ENCODE peak calls at places on chromosomes 12 and 14, in four cellular contexts. T, J, G and N are unnamed samples.

GRCh38 chr14:26794731-26795130 is 196.9 kb upstream of the NOVA1 start:
- DNase-seq in T (no peak), J (no peak), G (no peak), N (no peak)

GRCh38 chr12:1518763-1519516 is 75.4 kb downstream of the FBXL14 start:
- DNase-seq in T (peak), J (no peak), G (no peak), N (no peak)

GRCh38 chr12:96400631-96401060 is 407 bp upstream of the CDK17 start:
- DNase-seq in T (no peak), J (no peak), G (peak), N (peak)

GRCh38 chr14:95770777-95771176 is 56.9 kb upstream of the TCL1A start:
- DNase-seq in T (no peak), J (no peak), G (no peak), N (no peak)

GRCh38 chr12:89565002-89565401 is 39.2 kb upstream of the POC1B start:
- DNase-seq in T (no peak), J (no peak), G (no peak), N (no peak)

GRCh38 chr12:29168000-29168399 is 18.9 kb downstream of the FAR2 start:
- DNase-seq in T (no peak), J (no peak), G (no peak), N (no peak)

GRCh38 chr14:73369433-73369832 is 88.9 kb downstream of the NUMB start:
- DNase-seq in T (no peak), J (no peak), G (no peak), N (no peak)

GRCh38 chr14:58977366-58977765 is 211.1 kb upstream of the DAAM1 start:
- DNase-seq in T (no peak), J (no peak), G (no peak), N (no peak)

GRCh38 chr14:100530270-100531072 is 56.7 kb downstream of the BEGAIN start:
- DNase-seq in T (no peak), J (no peak), G (no peak), N (no peak)

GRCh38 chr14:97329701-97330100 is 532.5 kb downstream of the VRK1 start:
- DNase-seq in T (no peak), J (no peak), G (no peak), N (no peak)

GRCh38 chr12:10052111-10052913 is 21.8 kb downstream of the CLEC9A start:
- DNase-seq in T (no peak), J (no peak), G (peak), N (no peak)

GRCh38 chr12:108253540-108253939 is 85.6 kb downstream of the CMKLR1 start:
- DNase-seq in T (no peak), J (no peak), G (no peak), N (no peak)

GRCh38 chr14:63951025-63951424 is 98.2 kb downstream of the SYNE2 start:
- DNase-seq in T (no peak), J (no peak), G (no peak), N (no peak)

GRCh38 chr12:122406701-122407154 is 15.7 kb downstream of the CLIP1 start:
- DNase-seq in T (no peak), J (no peak), G (no peak), N (no peak)

GRCh38 chr12:124916370-124917134 is 2.1 kb upstream of the UBC start:
- DNase-seq in T (no peak), J (no peak), G (no peak), N (no peak)

GRCh38 chr12:11876301-11876700 is 194.4 kb upstream of the BCL2L14 start:
- DNase-seq in T (no peak), J (no peak), G (no peak), N (no peak)

GRCh38 chr12:104457746-104458644 is 1.2 kb downstream of the CHST11 start:
- DNase-seq in T (peak), J (peak), G (no peak), N (no peak)

GRCh38 chr12:89450922-89451321 is 73.7 kb downstream of the GALNT4 start:
- DNase-seq in T (no peak), J (no peak), G (no peak), N (no peak)

GRCh38 chr12:68490476-68490875 is 120.2 kb upstream of the RAP1B start:
- DNase-seq in T (no peak), J (no peak), G (no peak), N (no peak)

GRCh38 chr12:101018540-101018939 is 191.5 kb downstream of the SLC5A8 start:
- DNase-seq in T (no peak), J (no peak), G (no peak), N (no peak)

GRCh38 chr14:104367811-104368750 is 211.5 kb upstream of the C14orf180 start:
- DNase-seq in T (no peak), J (no peak), G (no peak), N (no peak)

GRCh38 chr12:101857043-101857558 is 20.3 kb upstream of the DRAM1 start:
- DNase-seq in T (no peak), J (no peak), G (no peak), N (peak)

DNA sequence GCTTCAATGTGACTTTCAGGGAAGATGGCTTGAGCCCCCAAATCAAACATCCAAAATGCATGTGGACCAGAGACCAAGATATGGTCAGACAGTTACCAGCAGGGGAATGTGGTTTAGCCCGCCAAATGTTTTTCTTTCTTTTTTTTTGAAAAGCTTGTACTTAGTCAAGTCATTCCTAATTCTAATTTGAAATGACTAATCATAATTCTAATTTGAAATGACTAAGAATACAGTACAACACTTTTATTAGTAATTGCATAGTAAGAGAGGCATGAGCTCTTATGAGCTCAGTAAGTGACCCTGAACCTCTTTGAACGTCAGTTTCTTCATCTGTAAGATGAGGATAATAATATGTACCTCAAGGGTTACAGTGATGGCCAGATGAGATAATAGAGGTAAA is 72.4 kb downstream of the HECTD4 start:
- DNase-seq in T (no peak), J (no peak), G (no peak), N (no peak)
- TF ChIP-seq SPI1 in T (no peak), J (no peak), G (no peak), N (no peak)

GRCh38 chr14:31858868-31859267 is 218.2 kb upstream of the ARHGAP5 start:
- DNase-seq in T (no peak), J (no peak), G (no peak), N (no peak)
- TF ChIP-seq SPI1 in T (no peak), J (no peak), G (no peak), N (no peak)

DNA sequence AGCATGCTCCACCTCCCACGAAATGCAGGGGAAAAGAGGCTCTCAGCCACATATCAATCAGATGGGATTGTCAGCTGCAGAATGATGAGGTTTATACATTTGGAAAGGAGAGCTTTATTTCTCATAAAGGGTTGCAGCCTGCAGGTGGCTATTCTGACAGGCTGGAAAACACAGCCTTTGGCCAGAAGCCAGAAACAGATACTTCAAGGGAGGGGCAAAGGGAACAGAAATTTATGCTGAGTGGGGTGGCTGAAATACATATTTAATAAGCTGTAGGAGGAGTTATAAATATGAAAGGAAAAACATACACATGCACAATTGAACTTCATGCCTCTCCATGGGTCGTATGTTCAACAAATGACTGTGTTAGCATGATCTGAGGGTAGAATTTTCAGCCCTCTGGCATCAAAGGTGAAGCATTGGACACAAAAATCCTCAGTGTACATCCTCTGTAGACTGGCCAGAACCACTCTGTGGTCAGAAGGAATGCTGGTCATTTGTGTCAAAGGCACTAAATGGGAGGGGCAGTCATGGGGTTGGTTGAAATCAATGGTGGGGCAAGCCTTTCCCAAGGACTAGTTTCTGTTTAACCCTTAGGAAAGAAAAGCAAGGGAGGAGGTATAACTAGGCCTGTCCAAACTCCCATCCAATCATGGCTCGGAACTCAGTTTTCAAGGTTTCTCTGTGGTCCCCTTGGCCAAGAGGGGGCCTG is 62.4 kb downstream of the TMX1 start:
- DNase-seq in T (no peak), J (no peak), G (no peak), N (no peak)
- TF ChIP-seq SPI1 in T (no peak), J (no peak), G (no peak), N (no peak)

GRCh38 chr12:53194973-53195372 is 12.1 kb downstream of the ITGB7 start:
- DNase-seq in T (no peak), J (no peak), G (no peak), N (no peak)

GRCh38 chr12:53192531-53193021 is 11.9 kb upstream of the CSAD start:
- DNase-seq in T (no peak), J (no peak), G (no peak), N (no peak)

GRCh38 chr12:53193040-53193439 is 12.3 kb upstream of the CSAD start:
- DNase-seq in T (no peak), J (no peak), G (no peak), N (no peak)

GRCh38 chr12:53195516-53196420 is 11.3 kb downstream of the ITGB7 start:
- DNase-seq in T (no peak), J (no peak), G (no peak), N (no peak)

GRCh38 chr12:53193953-53194716 is 12.9 kb downstream of the ITGB7 start:
- DNase-seq in T (no peak), J (no peak), G (no peak), N (no peak)
- TF ChIP-seq SPI1 in T (no peak), J (no peak), G (no peak), N (no peak)

GRCh38 chr12:27237790-27238771 is 6.0 kb upstream of the STK38L start:
- DNase-seq in T (no peak), J (no peak), G (peak), N (peak)

GRCh38 chr12:27233814-27234213 is 10.3 kb upstream of the STK38L start:
- DNase-seq in T (peak), J (no peak), G (no peak), N (no peak)

GRCh38 chr12:27236498-27236897 is 7.6 kb upstream of the STK38L start:
- DNase-seq in T (no peak), J (no peak), G (no peak), N (peak)
- TF ChIP-seq SPI1 in T (no peak), J (no peak), G (no peak), N (peak)

DNA sequence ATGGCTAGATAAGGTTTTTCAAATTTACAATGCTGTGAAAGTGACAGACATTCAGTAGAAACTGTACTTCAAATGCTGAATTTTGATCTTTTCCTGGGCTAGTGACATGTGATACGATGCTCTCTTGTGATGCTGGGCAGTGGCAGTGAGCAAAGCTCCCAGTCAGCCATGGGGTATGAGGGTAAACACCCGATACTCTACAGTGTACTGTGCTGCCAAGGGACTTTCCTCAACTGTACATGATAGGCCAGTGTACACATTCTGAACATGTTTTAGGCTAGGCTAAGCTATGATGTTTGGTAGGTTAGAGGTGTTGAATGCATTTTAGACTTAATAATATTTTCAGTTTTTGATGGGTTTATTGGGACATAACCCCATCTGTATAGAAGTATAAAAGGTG is 17.6 kb downstream of the MBIP start:
- DNase-seq in T (no peak), J (no peak), G (no peak), N (no peak)
- TF ChIP-seq SPI1 in T (no peak), J (no peak), G (no peak), N (no peak)

GRCh38 chr12:47736877-47737676 is 11.8 kb upstream of the ENDOU start:
- DNase-seq in T (peak), J (no peak), G (no peak), N (no peak)
- TF ChIP-seq SPI1 in T (no peak), J (no peak), G (no peak), N (no peak)

DNA sequence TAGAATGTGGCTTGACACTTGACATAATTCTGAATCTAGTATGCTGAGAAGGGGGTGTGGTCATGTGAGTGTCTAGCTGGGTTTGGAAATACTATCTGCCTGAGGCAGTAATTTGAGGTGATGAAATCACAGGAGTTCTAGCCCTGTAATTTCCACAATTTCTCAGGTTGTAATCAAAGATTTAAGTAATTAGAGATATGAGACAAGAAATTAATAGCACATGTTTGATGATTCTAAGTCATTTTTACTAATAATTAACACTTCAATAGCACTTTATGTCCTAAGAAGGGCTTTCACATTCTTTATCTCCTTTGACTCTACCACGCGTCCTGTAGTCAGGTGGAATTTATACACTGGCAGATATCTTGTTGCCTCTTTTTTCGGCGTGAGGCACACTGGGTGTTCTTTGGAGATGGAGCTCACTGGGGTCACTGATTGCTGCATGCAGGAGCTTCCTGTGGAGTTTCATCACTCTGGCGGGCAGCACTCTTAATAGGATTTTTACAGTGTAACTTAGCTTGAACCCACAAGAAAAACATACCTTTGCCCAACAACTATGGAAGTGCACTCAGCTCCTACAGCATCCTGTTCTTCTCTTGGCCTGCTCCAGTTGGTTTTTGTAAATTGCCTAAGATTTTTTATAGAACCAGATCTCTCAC is 3.3 kb upstream of the AMIGO2 start:
- DNase-seq in T (no peak), J (no peak), G (no peak), N (no peak)
- TF ChIP-seq SPI1 in T (no peak), J (no peak), G (no peak), N (no peak)